ENCODE peak calls at places on chromosomes 7 and 10, in four cellular contexts. H is hepatocyte, L is neural progenitor cell, Y is OCI-LY7. W is an unnamed sample.

GRCh38 chr10:22042557-22043326 is 39.2 kb upstream of the DNAJC1 start:
- DNase-seq in H (peak), L (peak), Y (no peak), W (no peak)

GRCh38 chr7:40455485-40455884 is 320.7 kb downstream of the SUGCT start:
- DNase-seq in L (no peak), Y (no peak), H (no peak), W (peak)

GRCh38 chr7:150411606-150412005 is 32.5 kb downstream of the ZNF775 start:
- DNase-seq in L (no peak), H (no peak), Y (no peak), W (no peak)

GRCh38 chr10:131838921-131839320 is 61.9 kb upstream of the PPP2R2D start:
- DNase-seq in L (no peak), H (no peak), Y (no peak), W (no peak)

GRCh38 chr7:114409750-114410149 is 4.9 kb upstream of the FOXP2 start:
- DNase-seq in L (no peak), H (no peak), Y (no peak), W (peak)

GRCh38 chr10:122152544-122152943 is 118.6 kb upstream of the BTBD16 start:
- DNase-seq in Y (no peak), L (no peak), H (no peak), W (peak)

GRCh38 chr10:29731760-29732159 is 97.0 kb upstream of the SVIL start:
- DNase-seq in Y (no peak), H (peak), L (peak), W (no peak)

GRCh38 chr10:12041766-12042408 is 722 bp downstream of the UPF2 start:
- DNase-seq in Y (peak), H (peak), L (peak), W (peak)

GRCh38 chr10:64118736-64119135 is 597.5 kb downstream of the REEP3 start:
- DNase-seq in Y (no peak), H (no peak), L (no peak), W (no peak)

GRCh38 chr10:21599582-21599981 is 65.5 kb downstream of the MLLT10 start:
- DNase-seq in H (no peak), L (no peak), Y (no peak), W (no peak)

GRCh38 chr10:8312079-8312478 is 257.6 kb downstream of the GATA3 start:
- DNase-seq in H (no peak), L (no peak), Y (no peak), W (no peak)

GRCh38 chr7:47893238-47893637 is 55.0 kb downstream of the PKD1L1 start:
- DNase-seq in Y (peak), H (no peak), L (peak), W (peak)

GRCh38 chr7:29416906-29417305 is 146.7 kb upstream of the PRR15 start:
- DNase-seq in L (no peak), H (no peak), Y (no peak), W (no peak)

GRCh38 chr10:100736144-100736808 is 9.1 kb upstream of the PAX2 start:
- DNase-seq in H (no peak), L (no peak), Y (no peak), W (no peak)

GRCh38 chr7:149310113-149310836 is 48.3 kb downstream of the ZNF783 start:
- DNase-seq in L (no peak), H (peak), Y (peak), W (peak)

GRCh38 chr10:17386616-17387075 is 67.7 kb downstream of the ST8SIA6 start:
- DNase-seq in H (no peak), Y (no peak), L (no peak), W (no peak)

GRCh38 chr7:122692769-122693309 is 6.1 kb downstream of the RNF133 start:
- DNase-seq in Y (peak), L (no peak), H (no peak), W (no peak)

GRCh38 chr10:72764151-72764550 is 72.2 kb downstream of the MCU start:
- DNase-seq in L (no peak), Y (no peak), H (no peak), W (peak)

GRCh38 chr7:23863209-23863798 is 153.3 kb downstream of the STK31 start:
- DNase-seq in H (peak), Y (peak), L (peak), W (peak)

GRCh38 chr7:116212859-116213258 is 2.5 kb downstream of the TES start:
- DNase-seq in H (no peak), Y (no peak), L (no peak), W (peak)

GRCh38 chr10:121926669-121927360 is 1.0 kb downstream of the ATE1 start:
- DNase-seq in Y (peak), H (no peak), L (no peak), W (peak)

GRCh38 chr10:47445720-47446119 is 38.2 kb downstream of the ANXA8 start:
- DNase-seq in Y (no peak), H (no peak), L (no peak), W (no peak)

GRCh38 chr10:122478971-122479370 is 17.6 kb downstream of the HTRA1 start:
- DNase-seq in H (no peak), L (no peak), Y (no peak), W (no peak)

GRCh38 chr10:107814865-107815487 is 650.5 kb upstream of the SORCS1 start:
- DNase-seq in H (peak), L (peak), Y (peak), W (peak)

GRCh38 chr10:99708428-99709010 is 23.4 kb downstream of the COX15 start:
- DNase-seq in L (no peak), H (no peak), Y (no peak), W (peak)

GRCh38 chr10:91758303-91759146 is 39.7 kb upstream of the TNKS2 start:
- DNase-seq in Y (peak), L (peak), H (peak), W (peak)

GRCh38 chr7:76340617-76341131 is 18.1 kb downstream of the YWHAG start:
- DNase-seq in H (no peak), Y (no peak), L (no peak), W (peak)

GRCh38 chr7:74138945-74139843 is 35.0 kb upstream of the EIF4H start:
- DNase-seq in H (no peak), Y (no peak), L (peak), W (no peak)

GRCh38 chr7:42747073-42747472 is 164.8 kb downstream of the C7orf25 start:
- DNase-seq in L (no peak), H (no peak), Y (no peak), W (no peak)

GRCh38 chr7:42742321-42742720 is 169.5 kb downstream of the C7orf25 start:
- DNase-seq in L (no peak), H (no peak), Y (no peak), W (no peak)

GRCh38 chr7:42744746-42745145 is 167.1 kb downstream of the C7orf25 start:
- DNase-seq in Y (no peak), L (no peak), H (no peak), W (no peak)

GRCh38 chr7:42746226-42746625 is 165.6 kb downstream of the C7orf25 start:
- DNase-seq in H (no peak), Y (no peak), L (no peak), W (no peak)

DNA sequence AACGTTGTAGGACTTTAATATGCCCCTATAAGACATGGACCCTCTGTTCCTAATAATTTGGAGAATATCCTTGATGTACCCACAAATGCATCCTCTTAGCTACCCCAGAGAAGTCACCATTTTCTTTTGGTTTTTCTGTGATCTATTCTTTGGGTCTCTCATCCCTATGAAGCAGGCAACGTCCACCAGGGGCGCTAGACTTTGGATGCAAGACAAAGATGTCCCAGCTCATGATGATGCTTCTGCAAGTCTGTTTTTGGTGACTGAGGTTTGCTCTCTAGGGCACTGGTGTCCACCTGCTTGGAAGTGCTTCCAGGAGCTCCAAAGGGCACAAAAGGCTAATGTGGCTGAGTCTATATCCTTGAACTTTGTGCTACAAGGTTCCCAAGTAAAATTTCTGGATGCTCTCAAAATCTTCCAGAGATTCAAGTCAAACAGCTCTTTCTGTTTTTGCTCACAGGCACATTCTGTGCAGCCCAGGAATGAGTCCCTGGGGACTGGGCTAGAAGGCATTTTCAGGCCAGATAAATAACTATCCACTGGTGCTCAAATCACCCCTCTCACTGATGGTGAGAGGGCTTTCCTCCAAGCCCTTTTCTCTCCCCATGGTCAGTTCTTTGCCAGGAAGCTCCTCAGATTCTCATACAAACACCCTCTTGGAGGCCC is 166.4 kb downstream of the C7orf25 start:
- DNase-seq in Y (peak), H (peak), L (peak), W (peak)
- TF ChIP-seq EZH2phosphoT487 in Y (no peak), H (no peak), L (no peak), W (no peak)

GRCh38 chr7:35714407-35714806 is 19.5 kb upstream of the HERPUD2 start:
- DNase-seq in Y (no peak), H (no peak), L (no peak), W (no peak)

GRCh38 chr7:35716038-35716803 is 21.3 kb upstream of the HERPUD2 start:
- DNase-seq in Y (no peak), L (no peak), H (no peak), W (peak)

GRCh38 chr7:35712563-35713226 is 17.8 kb upstream of the HERPUD2 start:
- DNase-seq in H (no peak), L (no peak), Y (no peak), W (no peak)

GRCh38 chr7:35717013-35717412 is 22.1 kb upstream of the HERPUD2 start:
- DNase-seq in H (no peak), L (no peak), Y (no peak), W (no peak)

DNA sequence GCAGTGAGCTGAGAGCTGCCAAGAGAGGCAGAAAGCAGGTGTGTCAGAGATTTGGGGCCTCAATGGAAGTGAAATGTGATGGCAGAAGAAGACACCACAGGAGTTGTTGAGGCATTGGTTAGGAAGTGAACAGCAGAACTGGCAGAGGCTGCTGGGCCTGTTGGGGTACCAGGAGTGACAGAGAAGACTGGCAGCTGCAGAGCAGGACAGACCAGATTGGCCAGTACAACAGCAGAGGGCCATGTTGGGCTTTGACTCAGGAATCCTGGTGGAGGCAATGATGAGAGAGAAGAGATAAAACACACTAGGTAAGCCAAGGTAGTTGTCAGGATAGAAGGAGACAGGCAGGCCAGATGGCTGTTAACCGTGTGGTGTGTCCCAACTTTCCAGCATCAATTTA is 19.9 kb upstream of the HERPUD2 start:
- DNase-seq in Y (peak), L (no peak), H (no peak), W (no peak)
- TF ChIP-seq EZH2phosphoT487 in Y (no peak), L (no peak), H (no peak), W (no peak)

GRCh38 chr10:102389894-102390293 is 5.6 kb upstream of the NFKB2 start:
- DNase-seq in H (no peak), L (no peak), Y (no peak), W (no peak)
- TF ChIP-seq EZH2phosphoT487 in H (no peak), L (no peak), Y (no peak), W (no peak)

GRCh38 chr10:98326621-98327027 is 58.6 kb upstream of the LOXL4 start:
- DNase-seq in H (no peak), Y (no peak), L (peak), W (no peak)

GRCh38 chr10:98328640-98329039 is 60.6 kb upstream of the LOXL4 start:
- DNase-seq in L (no peak), Y (no peak), H (no peak), W (no peak)

GRCh38 chr10:98328163-98328562 is 60.2 kb upstream of the LOXL4 start:
- DNase-seq in Y (no peak), H (no peak), L (no peak), W (no peak)

GRCh38 chr10:98332623-98333269 is 64.8 kb upstream of the LOXL4 start:
- DNase-seq in H (no peak), L (no peak), Y (no peak), W (no peak)

DNA sequence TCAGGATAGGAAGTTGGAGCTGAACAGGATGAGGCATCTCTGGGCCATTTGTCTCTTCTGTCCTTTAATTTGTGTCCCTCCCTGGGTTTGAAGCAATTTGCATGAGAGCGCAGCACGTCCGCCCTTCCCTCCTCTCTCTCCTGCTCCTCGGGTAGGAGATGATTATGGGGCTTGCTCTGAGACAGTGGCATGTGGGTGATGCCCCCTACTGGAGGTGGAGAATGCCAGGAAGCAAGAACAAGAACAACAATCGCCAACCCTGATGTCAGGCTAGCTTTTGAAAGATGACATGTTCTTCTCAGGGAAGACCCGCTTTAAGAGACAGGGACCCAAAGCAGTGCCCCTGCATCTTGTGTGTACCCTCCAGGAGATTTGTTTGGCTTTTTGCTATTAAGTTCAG is 63.9 kb upstream of the LOXL4 start:
- DNase-seq in Y (peak), H (no peak), L (peak), W (peak)
- TF ChIP-seq EZH2phosphoT487 in Y (no peak), H (no peak), L (no peak), W (no peak)

DNA sequence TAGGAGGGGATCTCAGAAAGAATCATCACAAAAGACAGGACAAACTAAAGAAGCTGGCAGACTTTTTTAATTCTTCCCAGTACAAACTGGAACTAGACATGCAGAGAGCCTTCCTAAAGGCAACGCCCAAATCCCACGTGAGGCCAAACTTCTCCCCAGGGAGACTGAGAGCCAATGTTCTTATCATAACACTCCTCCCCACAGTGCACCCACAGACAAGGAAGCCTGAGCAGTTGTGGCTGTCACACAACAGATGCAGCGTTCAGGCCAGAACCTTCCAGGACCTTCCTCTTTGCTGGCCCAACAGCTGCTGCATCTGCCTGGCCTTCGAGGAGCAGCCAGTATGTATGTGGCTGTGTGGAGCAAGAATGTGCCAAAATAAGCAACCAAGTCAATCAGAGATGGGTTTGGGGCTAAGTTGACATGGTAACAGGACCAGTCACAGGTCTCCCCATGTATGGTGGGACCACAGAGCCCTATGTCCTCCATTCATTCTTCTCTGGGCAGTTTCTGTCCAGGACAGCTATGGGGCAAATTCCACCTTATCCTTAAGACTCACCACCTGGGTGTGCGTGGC is 34.9 kb downstream of the SRPK2 start:
- DNase-seq in Y (peak), L (no peak), H (no peak), W (peak)
- TF ChIP-seq EZH2phosphoT487 in Y (no peak), L (no peak), H (no peak), W (no peak)

GRCh38 chr7:127594490-127594889 is 954 bp downstream of the FSCN3 start:
- DNase-seq in L (no peak), Y (no peak), H (no peak), W (no peak)
- TF ChIP-seq EZH2phosphoT487 in L (no peak), Y (no peak), H (no peak), W (no peak)

GRCh38 chr7:142787034-142787768 is 16.4 kb downstream of the PRSS2 start:
- DNase-seq in H (no peak), L (no peak), Y (no peak), W (no peak)

GRCh38 chr7:142784096-142784495 is 13.3 kb downstream of the PRSS2 start:
- DNase-seq in Y (peak), H (no peak), L (no peak), W (no peak)

GRCh38 chr7:142787783-142788182 is 17.0 kb downstream of the PRSS2 start:
- DNase-seq in Y (no peak), L (no peak), H (no peak), W (no peak)

GRCh38 chr7:142782922-142783900 is 12.4 kb downstream of the PRSS2 start:
- DNase-seq in L (peak), Y (peak), H (peak), W (peak)

GRCh38 chr7:142785841-142786250 is 15.1 kb downstream of the PRSS2 start:
- DNase-seq in L (no peak), H (no peak), Y (no peak), W (no peak)
- TF ChIP-seq EZH2phosphoT487 in L (no peak), H (no peak), Y (no peak), W (no peak)

DNA sequence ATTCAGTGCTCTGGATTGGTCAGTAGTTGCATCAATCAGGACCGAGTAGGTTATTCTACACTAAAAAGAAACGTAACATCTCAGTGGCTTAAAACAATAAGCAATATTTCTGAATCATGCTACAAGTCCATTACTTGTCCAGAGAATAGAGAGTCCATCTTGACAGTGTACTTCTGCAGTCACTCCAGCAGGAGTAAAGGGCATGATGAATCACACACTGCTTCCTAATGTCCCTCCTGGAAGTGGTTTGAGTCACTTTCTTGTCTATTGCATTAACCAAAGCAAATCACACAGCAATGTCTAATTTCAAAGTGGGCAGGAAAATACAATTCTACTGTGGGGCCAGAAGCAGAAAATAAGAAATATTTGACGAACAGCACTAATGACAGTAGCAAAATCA is 124.8 kb downstream of the TSPAN12 start:
- DNase-seq in Y (no peak), L (no peak), H (no peak), W (peak)
- TF ChIP-seq EZH2phosphoT487 in Y (no peak), L (no peak), H (no peak), W (no peak)

DNA sequence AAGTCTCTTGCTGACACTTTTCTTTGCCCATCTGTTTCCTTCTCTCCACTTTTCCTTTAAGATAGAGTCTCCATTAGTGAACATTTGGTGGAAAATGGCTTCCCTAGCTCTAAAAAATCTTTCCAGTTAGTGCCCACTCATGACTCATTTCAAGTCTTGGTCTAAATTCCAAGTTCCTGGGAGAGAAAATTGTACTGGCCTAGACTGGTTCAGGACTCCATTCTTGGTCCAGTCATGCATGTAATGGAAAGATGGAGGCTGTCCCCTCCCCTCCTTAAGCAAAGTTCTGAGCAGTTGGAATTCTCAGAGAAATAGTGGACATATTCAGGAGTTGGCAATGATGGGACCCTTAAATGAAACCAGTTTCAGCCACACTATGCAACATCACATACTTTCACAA is 3.8 kb upstream of the ALDH18A1 start:
- DNase-seq in H (no peak), L (no peak), Y (no peak), W (peak)
- TF ChIP-seq EZH2phosphoT487 in H (no peak), L (no peak), Y (no peak), W (no peak)

GRCh38 chr10:43419997-43420368 is 11.0 kb upstream of the HNRNPF start:
- DNase-seq in L (no peak), Y (no peak), H (no peak), W (no peak)
- TF ChIP-seq EZH2phosphoT487 in L (no peak), Y (no peak), H (no peak), W (no peak)

W was measured in GM23248.